ENCODE peak calls at places on chromosome 6, in four cellular contexts. M is H1, B is SK-N-SH, V is IMR-90. T is an unnamed sample.

GRCh38 chr6:139742671-139743070 is 368.2 kb upstream of the CITED2 start:
- DNase-seq in M (no peak), B (no peak), V (no peak), T (no peak)

GRCh38 chr6:32073613-32074012 is 35.4 kb downstream of the CYP21A2 start:
- DNase-seq in M (no peak), B (no peak), V (no peak), T (no peak)

GRCh38 chr6:8075185-8075584 is 11.0 kb upstream of the BLOC1S5 start:
- DNase-seq in M (no peak), B (no peak), V (no peak), T (no peak)

GRCh38 chr6:10256113-10256690 is 158.7 kb downstream of the TFAP2A start:
- DNase-seq in M (peak), B (peak), V (no peak), T (peak)

GRCh38 chr6:119308994-119309657 is 40.4 kb downstream of the MAN1A1 start:
- DNase-seq in M (no peak), B (no peak), V (no peak), T (peak)

GRCh38 chr6:169542491-169542890 is 159.3 kb downstream of the WDR27 start:
- DNase-seq in M (no peak), B (no peak), V (peak), T (no peak)

GRCh38 chr6:131642565-131643261 is 5.6 kb downstream of the ENPP3 start:
- DNase-seq in M (no peak), B (no peak), V (no peak), T (no peak)

GRCh38 chr6:121901432-121901831 is 466.0 kb downstream of the GJA1 start:
- DNase-seq in M (no peak), B (no peak), V (no peak), T (no peak)

GRCh38 chr6:101116337-101116736 is 235.2 kb upstream of the ASCC3 start:
- DNase-seq in M (no peak), B (no peak), V (no peak), T (no peak)

GRCh38 chr6:74166849-74167248 is 470.8 kb downstream of the CD109 start:
- DNase-seq in M (no peak), B (no peak), V (peak), T (peak)

GRCh38 chr6:78397537-78397936 is 469.8 kb upstream of the IRAK1BP1 start:
- DNase-seq in M (no peak), B (no peak), V (no peak), T (peak)

GRCh38 chr6:74705451-74705850 is 500.4 kb downstream of the COL12A1 start:
- DNase-seq in M (no peak), B (no peak), V (peak), T (peak)

GRCh38 chr6:141969201-141969600 is 163.5 kb upstream of the GJE1 start:
- DNase-seq in M (no peak), B (no peak), V (no peak), T (no peak)

GRCh38 chr6:1515280-1515679 is 94.4 kb upstream of the FOXC1 start:
- DNase-seq in M (no peak), B (peak), V (no peak), T (no peak)

GRCh38 chr6:65112435-65112834 is 594.6 kb downstream of the EYS start:
- DNase-seq in M (no peak), B (no peak), V (no peak), T (no peak)

GRCh38 chr6:165515963-165516624 is 146.9 kb downstream of the PDE10A start:
- DNase-seq in M (no peak), B (no peak), V (peak), T (no peak)

GRCh38 chr6:137241481-137242011 is 22.4 kb upstream of the IFNGR1 start:
- DNase-seq in M (no peak), B (no peak), V (peak), T (peak)

DNA sequence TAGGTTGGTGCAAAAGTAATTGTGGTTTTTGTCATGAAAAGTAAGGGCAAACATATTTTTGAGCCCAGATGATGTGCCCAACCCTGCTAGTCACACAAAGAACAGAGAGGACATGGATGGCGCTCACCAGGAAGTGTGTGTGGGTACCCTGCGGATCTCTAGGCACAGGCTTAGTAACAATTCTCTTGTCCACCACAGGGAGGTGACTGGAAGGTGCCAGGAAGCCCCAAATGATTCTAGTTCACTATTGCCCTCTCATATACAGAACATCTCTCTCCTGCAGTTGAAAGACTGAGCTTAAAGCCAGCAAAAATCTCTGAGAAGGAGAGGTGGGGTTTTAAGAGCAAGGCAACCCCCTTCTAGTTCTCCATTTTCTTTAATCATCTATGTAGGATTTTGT is 272.1 kb upstream of the TAB2 start:
- DNase-seq in M (no peak), B (no peak), V (no peak), T (no peak)
- H3K4me2 ChIP-seq in M (no peak), B (no peak), V (no peak), T (no peak)

DNA sequence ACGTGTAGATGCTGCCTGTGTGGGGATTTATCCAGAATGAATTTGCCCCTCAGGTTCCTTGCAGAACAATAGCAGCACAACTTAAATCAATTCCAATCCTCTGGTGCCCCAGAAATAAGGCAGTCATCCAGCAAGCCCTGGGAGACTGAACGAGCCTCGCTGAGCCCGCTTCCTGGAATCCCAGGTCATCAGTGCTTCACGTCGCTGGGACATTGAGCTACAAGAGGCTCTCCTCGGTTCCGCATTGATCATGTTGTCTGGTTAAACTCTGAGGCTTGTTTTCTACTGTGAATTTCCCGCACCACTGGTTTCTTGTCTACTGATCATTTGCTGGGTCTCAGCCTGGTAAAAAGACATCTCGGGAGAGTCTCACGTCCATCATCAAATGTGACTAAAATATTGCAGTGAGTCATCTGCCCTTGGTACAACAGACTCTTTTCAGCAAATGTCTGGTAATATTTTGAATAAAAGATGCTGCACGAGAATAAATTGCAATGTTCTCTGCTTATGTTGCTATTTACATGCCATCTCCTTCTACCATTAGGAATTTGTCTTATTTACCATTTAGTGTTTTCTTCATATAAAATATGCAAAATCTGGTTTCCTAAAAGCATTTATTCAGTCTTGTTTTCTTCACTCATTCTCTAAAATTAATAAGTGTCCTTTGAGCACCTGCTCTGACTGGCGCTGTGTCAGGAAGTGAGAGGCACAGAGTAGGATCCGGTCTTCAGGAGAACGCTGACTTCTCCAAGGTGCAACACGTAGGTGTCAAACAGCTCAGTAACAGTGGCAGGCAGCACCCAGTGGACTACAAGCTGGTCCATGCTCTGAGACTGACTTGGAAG is 569.3 kb downstream of the QKI start:
- DNase-seq in M (no peak), B (no peak), V (no peak), T (no peak)
- H3K9ac ChIP-seq in M (no peak), B (no peak), V (no peak), T (no peak)

DNA sequence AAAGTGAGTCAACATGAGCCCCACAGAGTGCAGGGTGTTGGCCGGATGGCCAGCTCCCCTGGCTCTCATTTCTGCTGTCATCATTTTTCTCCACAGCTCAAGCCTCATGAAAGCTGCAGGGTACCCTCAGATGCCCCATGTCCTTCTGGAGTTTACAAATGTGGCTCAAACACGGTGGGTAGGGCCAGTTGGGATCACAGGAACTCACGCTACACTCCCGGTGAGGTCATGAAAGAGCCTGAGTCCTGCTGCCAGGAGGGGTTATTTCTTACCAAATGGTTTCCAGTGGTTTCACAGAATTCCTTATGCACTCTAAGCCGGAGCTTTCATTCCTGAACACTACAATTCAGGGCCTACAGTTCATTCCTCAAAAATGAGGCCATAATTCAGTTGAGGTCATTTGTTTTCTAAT is 78.7 kb downstream of the TMEM170B start:
- DNase-seq in M (no peak), B (no peak), V (peak), T (peak)
- H3K4me2 ChIP-seq in M (no peak), B (peak), V (peak), T (peak)

GRCh38 chr6:96522469-96523009 is 933 bp downstream of the UFL1 start:
- DNase-seq in M (no peak), B (peak), V (peak), T (peak)

GRCh38 chr6:96520039-96520850 is 1.4 kb upstream of the UFL1 start:
- DNase-seq in M (no peak), B (no peak), V (peak), T (peak)

GRCh38 chr6:96521625-96522468 is at the start of gene UFL1:
- DNase-seq in M (peak), B (peak), V (peak), T (peak)

GRCh38 chr6:96521267-96521624 is 360 bp upstream of the UFL1 start:
- DNase-seq in M (no peak), B (no peak), V (no peak), T (no peak)

DNA sequence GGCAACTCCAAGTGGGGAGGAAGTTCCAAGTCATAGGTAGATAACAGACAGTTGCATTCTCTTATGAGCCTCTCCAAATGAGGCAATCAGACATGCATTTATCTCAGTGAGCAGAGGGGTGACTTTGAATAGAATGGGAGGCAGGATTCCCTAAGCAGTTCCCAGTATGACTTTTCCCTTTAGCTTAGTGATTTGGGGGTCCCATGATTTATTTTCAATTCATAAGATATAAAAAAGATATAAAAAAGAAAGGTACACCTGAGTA is 823 bp upstream of the UFL1 start:
- DNase-seq in M (no peak), B (no peak), V (no peak), T (peak)
- H3K9ac ChIP-seq in M (no peak), B (peak), V (peak), T (peak)

GRCh38 chr6:70225052-70225451 is 77.8 kb downstream of the COL9A1 start:
- DNase-seq in M (no peak), B (no peak), V (no peak), T (no peak)
- H3K4me2 ChIP-seq in M (no peak), B (no peak), V (no peak), T (no peak)